ENCODE peak calls at places on chromosomes 2 and 18, in eight cellular contexts. W, C, O, B, Q, A, S and F are unnamed samples.

GRCh38 chr2:38716185-38716584 is 35.0 kb downstream of the SRSF7 start:
- DNase-seq in S (no peak), B (no peak), Q (no peak), O (no peak), W (no peak), A (no peak), C (no peak), F (no peak)

GRCh38 chr2:20667531-20668401 is 822 bp downstream of the GDF7 start:
- DNase-seq in W (peak; percentile 34), B (no peak), S (no peak), Q (no peak), A (no peak), O (no peak), C (no peak), F (no peak)

GRCh38 chr18:3885209-3885792 is 435.3 kb downstream of the TGIF1 start:
- DNase-seq in Q (no peak), A (no peak), W (no peak), B (no peak), C (no peak), S (no peak), O (no peak), F (no peak)

GRCh38 chr18:57881818-57882413 is 78.8 kb upstream of the ATP8B1 start:
- DNase-seq in A (peak; percentile 88), C (peak; percentile 33), Q (peak; percentile 46), B (peak; percentile 84), O (peak; percentile 46), W (peak; percentile 67), S (peak; percentile 10), F (peak; percentile 63)

GRCh38 chr2:73859721-73860586 is 31.2 kb downstream of the STAMBP start:
- DNase-seq in O (no peak), W (no peak), A (peak; percentile 51), Q (peak; percentile 79), B (no peak), S (no peak), C (no peak), F (no peak)

GRCh38 chr18:32549248-32549842 is 78.7 kb upstream of the GAREM1 start:
- DNase-seq in O (peak; percentile 19), W (peak; percentile 64), A (peak; percentile 79), B (no peak), S (no peak), Q (peak; percentile 10), C (peak; percentile 62), F (peak; percentile 39)

GRCh38 chr2:85242321-85242720 is 85.5 kb downstream of the TGOLN2 start:
- DNase-seq in O (no peak), S (no peak), W (no peak), C (no peak), A (no peak), Q (no peak), B (peak; percentile 71), F (no peak)

GRCh38 chr2:25523060-25523459 is 150.3 kb downstream of the DTNB start:
- DNase-seq in A (no peak), O (no peak), C (no peak), Q (no peak), B (no peak), S (no peak), W (no peak), F (no peak)

GRCh38 chr2:147037048-147037447 is 807.8 kb upstream of the ACVR2A start:
- DNase-seq in W (no peak), Q (no peak), B (no peak), C (no peak), O (no peak), S (no peak), A (no peak), F (no peak)

GRCh38 chr18:10274327-10274726 is 180.1 kb upstream of the APCDD1 start:
- DNase-seq in Q (no peak), W (no peak), B (no peak), A (no peak), S (no peak), C (no peak), O (no peak), F (no peak)

GRCh38 chr2:96917008-96917575 is 47.2 kb upstream of the SEMA4C start:
- DNase-seq in C (peak; percentile 63), B (no peak), A (no peak), Q (no peak), O (no peak), S (no peak), W (no peak), F (no peak)

GRCh38 chr2:23595601-23596251 is 210.7 kb downstream of the KLHL29 start:
- DNase-seq in A (no peak), W (peak; percentile 25), Q (peak; percentile 60), S (no peak), O (peak; percentile 65), B (peak; percentile 64), C (peak; percentile 10), F (peak; percentile 93)